ENCODE peak calls at places on chromosomes 7 and 10, in five cellular contexts. T is H9, W is left ventricle myocardium inferior, X is kidney, Y is Panc1. O is an unnamed sample.

GRCh38 chr10:83606275-83606674 is 533.0 kb upstream of the GHITM start:
- DNase-seq in X (no peak), W (no peak), T (peak; percentile 26), Y (no peak), O (no peak)

GRCh38 chr7:155753446-155753965 is 58.8 kb downstream of the SHH start:
- DNase-seq in Y (no peak), X (no peak), T (no peak), W (no peak), O (no peak)

GRCh38 chr10:97827778-97828291 is 21.8 kb upstream of the GOLGA7B start:
- DNase-seq in T (no peak), W (no peak), Y (no peak), X (no peak), O (no peak)

GRCh38 chr10:101400529-101400928 is 46.6 kb downstream of the BTRC start:
- DNase-seq in T (no peak), Y (no peak), W (no peak), X (no peak), O (no peak)

GRCh38 chr10:66714741-66715140 is 211.1 kb upstream of the LRRTM3 start:
- DNase-seq in Y (no peak), W (no peak), X (no peak), T (no peak), O (no peak)

GRCh38 chr10:78170026-78170475 is 136.4 kb downstream of the RPS24 start:
- DNase-seq in W (no peak), Y (no peak), T (no peak), X (no peak), O (no peak)

GRCh38 chr7:22561356-22561755 is 61.4 kb upstream of the STEAP1B start:
- DNase-seq in Y (peak; percentile 78), X (peak; percentile 86), W (peak; percentile 75), T (peak; percentile 86), O (no peak)

GRCh38 chr10:66555061-66555460 is 370.8 kb upstream of the LRRTM3 start:
- DNase-seq in X (no peak), W (no peak), T (no peak), Y (no peak), O (no peak)

GRCh38 chr7:30873207-30873606 is 38.4 kb upstream of the AQP1 start:
- DNase-seq in Y (no peak), T (no peak), X (no peak), W (no peak), O (no peak)

GRCh38 chr10:128173383-128173782 is 47.2 kb upstream of the MKI67 start:
- DNase-seq in W (no peak), T (no peak), X (no peak), Y (no peak), O (no peak)

GRCh38 chr7:100632951-100633717 is 8.2 kb downstream of the TFR2 start:
- DNase-seq in W (no peak), Y (no peak), X (no peak), T (peak; percentile 65), O (peak; percentile 77)
- TF ChIP-seq CTCF in W (peak; percentile 29), Y (peak; percentile 74), X (no peak), T (peak; percentile 59), O (no peak)

GRCh38 chr7:64078699-64078994 is 33.4 kb downstream of the ZNF727 start:
- DNase-seq in W (no peak), Y (no peak), X (no peak), T (no peak), O (no peak)
- H3K9me3 ChIP-seq in W (no peaks in the 10 kb centered on the region), Y (peaks cover 70% of the 10 kb centered on the region), X (peaks cover 41% of the 10 kb centered on the region), T (peaks cover 95% of the 10 kb centered on the region), O (peaks cover 98% of the 10 kb centered on the region)

GRCh38 chr7:73353243-73353642 is 25.3 kb downstream of the FKBP6 start:
- DNase-seq in X (peak; percentile 0), W (no peak), T (no peak), Y (no peak), O (no peak)

GRCh38 chr7:73354787-73355186 is 26.8 kb downstream of the FKBP6 start:
- DNase-seq in Y (no peak), X (no peak), T (no peak), W (no peak), O (no peak)

GRCh38 chr7:73356176-73356575 is 28.2 kb downstream of the FKBP6 start:
- DNase-seq in X (no peak), T (no peak), W (no peak), Y (no peak), O (no peak)

GRCh38 chr7:73352784-73353183 is 24.8 kb downstream of the FKBP6 start:
- DNase-seq in X (no peak), W (no peak), Y (no peak), T (no peak), O (no peak)

DNA sequence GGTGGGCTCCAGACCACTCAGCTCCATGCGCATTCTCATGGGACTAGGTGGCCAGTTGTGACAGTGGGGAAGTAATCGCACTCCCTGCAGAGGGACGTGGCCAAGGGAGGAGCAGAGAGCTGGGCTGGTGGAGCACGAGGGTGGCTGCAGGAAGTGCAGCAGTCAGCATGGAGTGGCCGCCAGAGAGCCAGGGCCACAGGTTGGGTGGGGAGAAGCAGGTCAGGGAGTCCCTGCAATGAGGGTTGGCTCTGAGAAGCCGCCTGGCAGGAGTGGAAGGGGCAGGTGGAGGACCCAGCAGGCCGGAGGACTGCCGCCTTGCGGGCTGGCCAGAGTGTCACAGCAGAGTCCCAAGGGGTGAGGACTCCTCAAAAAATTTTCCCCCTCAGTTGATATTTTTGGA is 26.2 kb downstream of the FKBP6 start:
- DNase-seq in T (no peak), W (no peak), Y (no peak), X (peak; percentile 57), O (no peak)
- TF ChIP-seq CTCF in T (no peak), W (no peak), Y (no peak), X (no peak), O (no peak)

GRCh38 chr10:118748041-118748440 is 6.7 kb downstream of the CACUL1 start:
- DNase-seq in Y (no peak), W (no peak), T (no peak), X (no peak), O (no peak)
- H3K9me3 ChIP-seq in Y (no peaks in the 10 kb centered on the region), W (no peaks in the 10 kb centered on the region), T (no peaks in the 10 kb centered on the region), X (no peaks in the 10 kb centered on the region), O (no peaks in the 10 kb centered on the region)

GRCh38 chr7:142595816-142596516 is 153.3 kb upstream of the PRSS1 start:
- DNase-seq in W (no peak), T (no peak), Y (no peak), X (no peak), O (no peak)
- TF ChIP-seq CTCF in W (no peak), T (no peak), Y (no peak), X (no peak), O (no peak)

GRCh38 chr7:105742787-105743186 is 133.6 kb downstream of the ATXN7L1 start:
- DNase-seq in Y (no peak), T (no peak), W (no peak), X (no peak), O (no peak)
- H3K9me3 ChIP-seq in Y (no peaks in the 10 kb centered on the region), T (no peaks in the 10 kb centered on the region), W (no peaks in the 10 kb centered on the region), X (no peaks in the 10 kb centered on the region), O (no peaks in the 10 kb centered on the region)

DNA sequence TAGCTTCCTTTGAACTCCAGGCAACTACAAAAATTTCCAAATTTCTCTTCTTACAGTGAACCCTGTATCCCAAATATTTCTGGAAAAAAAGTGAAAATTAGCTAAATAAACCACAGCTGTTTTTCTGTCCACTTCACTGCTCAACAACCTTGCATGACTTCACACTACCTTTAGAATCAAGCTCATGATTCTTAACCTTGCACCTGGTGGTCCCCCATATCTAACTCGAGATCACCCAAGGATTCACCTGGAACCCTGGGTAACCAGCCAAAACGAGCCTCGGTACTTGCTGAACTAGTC is 47.5 kb downstream of the PDLIM1 start:
- DNase-seq in W (no peak), Y (no peak), X (no peak), T (no peak), O (no peak)
- TF ChIP-seq CTCF in W (no peak), Y (peak; percentile 49), X (no peak), T (peak; percentile 14), O (no peak)

GRCh38 chr10:123859651-123860045 is 32.0 kb downstream of the CPXM2 start:
- DNase-seq in T (no peak), X (peak; percentile 51), W (no peak), Y (no peak), O (no peak)
- H3K9me3 ChIP-seq in T (no peaks in the 10 kb centered on the region), X (no peaks in the 10 kb centered on the region), W (no peaks in the 10 kb centered on the region), Y (no peaks in the 10 kb centered on the region), O (no peaks in the 10 kb centered on the region)

O was measured in mucosa of descending colon.